ENCODE peak calls at places on chromosomes 3 and 15, in seven cellular contexts. A, Q, X, Y, D, R and N are unnamed samples.

GRCh38 chr3:38616658-38617057 is 32.8 kb downstream of the SCN5A start:
- DNase-seq in A (no peak), X (no peak), Y (no peak), R (no peak), D (no peak), Q (no peak), N (no peak)

GRCh38 chr3:195011231-195011834 is 259.6 kb downstream of the XXYLT1 start:
- DNase-seq in A (no peak), D (no peak), Y (no peak), R (no peak), X (no peak), Q (no peak), N (no peak)

GRCh38 chr3:32883817-32884216 is 66.0 kb downstream of the TRIM71 start:
- DNase-seq in X (no peak), Y (no peak), A (no peak), D (no peak), Q (no peak), R (no peak), N (no peak)

GRCh38 chr3:186636536-186636935 is 3.7 kb upstream of the FETUB start:
- DNase-seq in R (no peak), X (no peak), Q (no peak), Y (no peak), A (no peak), D (no peak), N (no peak)

GRCh38 chr15:95693917-95694316 is 636.6 kb upstream of the NR2F2 start:
- DNase-seq in Q (no peak), Y (no peak), R (no peak), A (no peak), D (no peak), X (peak; percentile 16), N (no peak)

GRCh38 chr15:48965972-48966371 is 2.3 kb upstream of the SHC4 start:
- DNase-seq in X (peak; percentile 78), D (no peak), Y (peak; percentile 79), R (peak; percentile 48), A (peak; percentile 86), Q (no peak), N (no peak)

GRCh38 chr3:99962703-99963102 is 145.0 kb downstream of the CMSS1 start:
- DNase-seq in A (no peak), Y (peak; percentile 82), X (peak; percentile 91), D (no peak), R (no peak), Q (no peak), N (no peak)

GRCh38 chr3:163482695-163483094 is 1595.6 kb downstream of the SI start:
- DNase-seq in X (no peak), Q (no peak), A (no peak), R (no peak), Y (no peak), D (no peak), N (no peak)

GRCh38 chr15:49060710-49061483 is 14.7 kb upstream of the SECISBP2L start:
- DNase-seq in Q (no peak), A (no peak), Y (peak; percentile 56), D (no peak), R (no peak), X (peak; percentile 71), N (no peak)

GRCh38 chr15:57418640-57419039 is 42.3 kb downstream of the CGNL1 start:
- DNase-seq in D (no peak), R (no peak), A (no peak), Q (no peak), X (no peak), Y (no peak), N (no peak)

GRCh38 chr3:70882104-70882503 is 569.7 kb upstream of the MDFIC2 start:
- DNase-seq in A (no peak), Y (peak; percentile 59), R (peak; percentile 24), D (no peak), X (peak; percentile 69), Q (no peak), N (no peak)

GRCh38 chr3:133917144-133917543 is 21.5 kb upstream of the RAB6B start:
- DNase-seq in R (no peak), Y (no peak), X (no peak), A (no peak), Q (no peak), D (no peak), N (no peak)

GRCh38 chr15:70963199-70963598 is 70.6 kb downstream of the LRRC49 start:
- DNase-seq in R (no peak), D (no peak), X (no peak), A (no peak), Y (no peak), Q (no peak), N (no peak)

GRCh38 chr3:40035177-40035576 is 225.8 kb downstream of the MYRIP start:
- DNase-seq in X (no peak), Y (no peak), R (no peak), A (no peak), Q (no peak), D (no peak), N (no peak)

GRCh38 chr3:137761099-137761562 is 3.0 kb upstream of the SOX14 start:
- DNase-seq in R (no peak), Y (no peak), D (no peak), Q (peak; percentile 60), A (no peak), X (no peak), N (no peak)

GRCh38 chr15:85421116-85421925 is 40.9 kb downstream of the AKAP13 start:
- DNase-seq in A (no peak), R (no peak), X (peak; percentile 59), Y (peak; percentile 60), D (no peak), Q (no peak), N (no peak)

GRCh38 chr3:43537206-43537605 is 84.6 kb downstream of the ANO10 start:
- DNase-seq in A (no peak), Q (no peak), R (no peak), X (no peak), Y (no peak), D (no peak), N (no peak)

DNA sequence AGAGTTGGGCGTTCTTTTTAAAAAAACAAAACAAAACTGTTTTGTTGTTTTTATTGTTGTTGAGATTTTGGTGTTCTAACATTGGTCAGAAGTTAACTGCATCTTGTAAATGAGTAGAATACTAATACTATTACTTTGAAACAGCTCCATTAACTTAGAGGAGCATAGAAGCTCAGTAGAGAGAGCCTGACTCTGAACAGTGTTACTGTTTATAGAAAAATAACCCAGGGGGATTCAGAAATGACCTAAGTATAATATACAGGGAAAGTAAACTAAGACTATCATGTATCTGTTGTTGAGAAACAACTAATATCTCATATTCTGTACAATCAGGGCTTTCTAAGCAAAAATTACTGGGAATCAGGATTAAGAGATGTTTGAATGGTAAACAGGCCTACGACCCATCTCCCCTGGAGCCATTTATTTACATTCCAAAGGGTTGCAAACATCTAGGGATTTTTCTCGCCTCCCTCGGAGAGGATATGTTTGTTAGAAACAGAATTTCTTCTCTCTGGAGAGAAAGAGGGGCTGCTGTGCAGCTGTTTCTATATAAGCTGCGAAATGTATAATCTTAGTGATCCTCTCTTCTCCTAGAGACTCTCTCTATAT is 827.4 kb upstream of the DPPA4 start:
- DNase-seq in D (no peak), Q (peak; percentile 35), A (no peak), Y (no peak), X (peak; percentile 25), R (no peak), N (no peak)
- H3K4me3 ChIP-seq in D (no peak overlapping the region), Q (peak overlapping the region; percentile 26), A (no peak overlapping the region), Y (no peak overlapping the region), X (no peak overlapping the region), R (no peak overlapping the region), N (no peak overlapping the region)

GRCh38 chr15:69830425-69830824 is 267.3 kb downstream of the TLE3 start:
- DNase-seq in Q (no peak), X (no peak), D (no peak), R (no peak), A (no peak), Y (no peak), N (no peak)

GRCh38 chr15:69827751-69828150 is 270.0 kb downstream of the TLE3 start:
- DNase-seq in A (no peak), R (no peak), X (no peak), D (no peak), Q (no peak), Y (no peak), N (no peak)

GRCh38 chr15:69829974-69830373 is 267.7 kb downstream of the TLE3 start:
- DNase-seq in Y (no peak), Q (no peak), X (no peak), A (no peak), D (no peak), R (no peak), N (no peak)

GRCh38 chr15:69826818-69827174 is 270.9 kb downstream of the TLE3 start:
- DNase-seq in Y (no peak), A (no peak), R (no peak), X (peak; percentile 31), Q (no peak), D (no peak), N (no peak)

GRCh38 chr15:69828181-69828828 is 269.4 kb downstream of the TLE3 start:
- DNase-seq in A (no peak), Q (no peak), D (no peak), Y (no peak), R (no peak), X (no peak), N (no peak)
- H3K4me1 ChIP-seq in A (no peaks in the 10 kb centered on the region), Q (peaks cover 29% of the 10 kb centered on the region), D (no peaks in the 10 kb centered on the region), Y (no peaks in the 10 kb centered on the region), R (no peaks in the 10 kb centered on the region), X (peaks cover 10% of the 10 kb centered on the region), N (no peaks in the 10 kb centered on the region)

GRCh38 chr15:40894689-40895308 is 549 bp downstream of the VPS18 start:
- DNase-seq in X (peak; percentile 82), Y (peak; percentile 76), A (peak; percentile 70), D (peak; percentile 65), R (peak; percentile 86), Q (peak; percentile 85), N (peak; percentile 67)
- H3K4me3 ChIP-seq in X (peak overlapping the region; percentile 84), Y (peak overlapping the region; percentile 69), A (peak overlapping the region; percentile 90), D (peak overlapping the region; percentile 54), R (peak overlapping the region; percentile 64), Q (peak overlapping the region; percentile 84), N (peak overlapping the region; percentile 76)

GRCh38 chr3:8645717-8646116 is 1.1 kb upstream of the SSUH2 start:
- DNase-seq in X (no peak), Y (no peak), D (no peak), R (no peak), Q (no peak), A (no peak), N (no peak)
- H3K4me1 ChIP-seq in X (no peaks in the 10 kb centered on the region), Y (no peaks in the 10 kb centered on the region), D (no peaks in the 10 kb centered on the region), R (peaks cover 31% of the 10 kb centered on the region), Q (no peaks in the 10 kb centered on the region), A (no peaks in the 10 kb centered on the region), N (no peaks in the 10 kb centered on the region)

DNA sequence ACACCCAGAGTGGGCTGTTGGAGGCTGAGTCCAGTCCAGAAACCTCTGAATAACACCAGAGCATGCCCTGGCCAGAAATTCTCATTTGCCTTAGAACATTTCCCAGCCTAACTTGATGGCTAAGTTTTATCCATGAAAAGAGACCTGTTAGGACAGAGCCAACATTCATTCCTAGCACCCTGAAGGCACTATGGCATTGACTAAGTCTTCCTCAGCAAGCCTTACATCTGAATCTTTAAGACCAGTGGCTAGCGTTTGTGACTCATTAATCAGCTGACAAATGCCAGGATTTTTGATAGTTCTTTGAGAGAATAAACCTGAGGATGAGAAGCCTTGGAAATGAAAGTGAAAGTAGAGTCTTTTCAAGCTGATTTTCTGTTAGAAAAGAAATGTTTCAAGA is 1087.1 kb upstream of the ALCAM start:
- DNase-seq in Q (no peak), Y (peak; percentile 40), R (no peak), D (no peak), A (peak; percentile 90), X (peak; percentile 50), N (no peak)
- H3K4me3 ChIP-seq in Q (no peak overlapping the region), Y (no peak overlapping the region), R (no peak overlapping the region), D (no peak overlapping the region), A (no peak overlapping the region), X (peak overlapping the region; percentile 50), N (no peak overlapping the region)